ENCODE peak calls at places on chromosomes 2 and 18, in eight cellular contexts. J is CD8-positive, alpha-beta T cell; C is SK-N-SH; A is A549; R is IMR-90; H is CD4-positive, alpha-beta T cell; Q is stomach; G is PC-9. W is an unnamed sample. For H3K9me3, the result is how much of the 10 kb centered on the place peaks cover.

GRCh38 chr18:77101410-77102245 is 31.0 kb downstream of the MBP start:
- DNase-seq in J (peak), C (peak), A (peak), R (peak), H (no peak), Q (peak), G (peak), W (peak)

GRCh38 chr2:3575534-3576324 is 669 bp downstream of the RPS7 start:
- DNase-seq in J (peak), C (peak), A (no peak), R (no peak), H (peak), Q (no peak), G (no peak), W (no peak)

GRCh38 chr18:22106536-22107292 is 62.7 kb upstream of the GATA6 start:
- DNase-seq in J (no peak), C (no peak), A (no peak), R (peak), H (no peak), Q (peak), G (peak), W (no peak)

GRCh38 chr2:5549061-5549601 is 143.1 kb upstream of the SOX11 start:
- DNase-seq in J (no peak), C (no peak), A (no peak), R (peak), H (no peak), Q (no peak), G (no peak), W (peak)

GRCh38 chr2:158407031-158407430 is 49.5 kb downstream of the CCDC148 start:
- DNase-seq in J (no peak), C (no peak), A (no peak), R (no peak), H (no peak), Q (no peak), G (no peak), W (no peak)

GRCh38 chr2:217064234-217065103 is 204.6 kb upstream of the TNP1 start:
- DNase-seq in J (no peak), C (no peak), A (no peak), R (no peak), H (no peak), Q (no peak), G (no peak), W (no peak)

GRCh38 chr2:187271825-187272224 is 176.2 kb downstream of the CALCRL start:
- DNase-seq in J (no peak), C (no peak), A (no peak), R (no peak), H (no peak), Q (no peak), G (no peak), W (no peak)

GRCh38 chr2:102064679-102065674 is 73.2 kb downstream of the IL1R2 start:
- DNase-seq in J (no peak), C (peak), A (peak), R (peak), H (no peak), Q (no peak), G (no peak), W (no peak)

GRCh38 chr2:172582656-172583055 is 26.8 kb downstream of the PDK1 start:
- DNase-seq in J (no peak), C (no peak), A (no peak), R (no peak), H (no peak), Q (no peak), G (no peak), W (no peak)

GRCh38 chr2:85355073-85355410 is 473 bp downstream of the ELMOD3 start:
- DNase-seq in J (no peak), C (no peak), A (no peak), R (no peak), H (no peak), Q (no peak), G (no peak), W (no peak)

GRCh38 chr18:62585274-62586147 is 62.7 kb downstream of the ZCCHC2 start:
- DNase-seq in J (no peak), C (no peak), A (no peak), R (no peak), H (no peak), Q (no peak), G (no peak), W (no peak)

GRCh38 chr2:204191574-204191973 is 255.0 kb downstream of the ICOS start:
- DNase-seq in J (no peak), C (no peak), A (no peak), R (no peak), H (no peak), Q (no peak), G (no peak), W (no peak)

GRCh38 chr2:27582129-27582694 is 630 bp upstream of the ZNF512 start:
- DNase-seq in J (no peak), C (no peak), A (no peak), R (no peak), H (no peak), Q (no peak), G (no peak), W (no peak)

GRCh38 chr2:218631837-218632236 is 24.1 kb downstream of the PLCD4 start:
- DNase-seq in J (no peak), C (no peak), A (no peak), R (peak), H (no peak), Q (no peak), G (peak), W (no peak)

GRCh38 chr18:7122376-7122775 is 4.8 kb upstream of the LAMA1 start:
- DNase-seq in J (no peak), C (no peak), A (no peak), R (no peak), H (no peak), Q (no peak), G (no peak), W (no peak)

GRCh38 chr2:54289942-54290702 is 34.1 kb upstream of the TSPYL6 start:
- DNase-seq in J (no peak), C (no peak), A (no peak), R (no peak), H (no peak), Q (no peak), G (no peak), W (no peak)

GRCh38 chr18:66729459-66730239 is 125.8 kb upstream of the CDH19 start:
- DNase-seq in J (no peak), C (no peak), A (no peak), R (no peak), H (no peak), Q (no peak), G (no peak), W (no peak)

GRCh38 chr2:26754972-26755670 is 9.0 kb upstream of the SLC35F6 start:
- DNase-seq in J (no peak), C (peak), A (no peak), R (no peak), H (no peak), Q (no peak), G (no peak), W (no peak)

GRCh38 chr2:191748528-191749180 is 70.7 kb downstream of the NABP1 start:
- DNase-seq in J (no peak), C (no peak), A (no peak), R (peak), H (no peak), Q (no peak), G (no peak), W (no peak)

GRCh38 chr2:76415821-76416220 is 705.1 kb upstream of the GCFC2 start:
- DNase-seq in J (no peak), C (no peak), A (no peak), R (no peak), H (no peak), Q (no peak), G (no peak), W (no peak)

GRCh38 chr18:73681398-73681797 is 466.2 kb downstream of the FBXO15 start:
- DNase-seq in J (no peak), C (no peak), A (no peak), R (no peak), H (no peak), Q (no peak), G (no peak), W (no peak)

GRCh38 chr18:24600076-24600654 is 139.7 kb downstream of the HRH4 start:
- DNase-seq in J (no peak), C (peak), A (peak), R (peak), H (no peak), Q (no peak), G (no peak), W (peak)

GRCh38 chr18:49861659-49862058 is 48.3 kb upstream of the ACAA2 start:
- DNase-seq in J (no peak), C (no peak), A (no peak), R (no peak), H (no peak), Q (no peak), G (no peak), W (no peak)

GRCh38 chr2:140863713-140864112 is 1267.1 kb downstream of the LRP1B start:
- DNase-seq in J (no peak), C (peak), A (peak), R (peak), H (no peak), Q (no peak), G (no peak), W (peak)

GRCh38 chr2:11495844-11496271 is 29.9 kb upstream of the E2F6 start:
- DNase-seq in J (no peak), C (no peak), A (no peak), R (no peak), H (no peak), Q (no peak), G (no peak), W (no peak)

GRCh38 chr2:149004836-149005235 is 33.7 kb upstream of the LYPD6B start:
- DNase-seq in J (no peak), C (no peak), A (no peak), R (no peak), H (no peak), Q (no peak), G (no peak), W (no peak)

GRCh38 chr18:54766631-54767030 is 61.6 kb upstream of the RAB27B start:
- DNase-seq in J (no peak), C (no peak), A (no peak), R (no peak), H (no peak), Q (no peak), G (no peak), W (no peak)

GRCh38 chr2:178796079-178796677 is 11.0 kb downstream of the TTN start:
- DNase-seq in J (no peak), C (peak), A (peak), R (peak), H (no peak), Q (no peak), G (no peak), W (peak)

GRCh38 chr2:210203162-210203561 is 22.1 kb downstream of the ACADL start:
- DNase-seq in J (no peak), C (no peak), A (no peak), R (no peak), H (no peak), Q (no peak), G (no peak), W (no peak)

GRCh38 chr2:182907081-182907830 is 40.8 kb upstream of the FRZB start:
- DNase-seq in J (no peak), C (no peak), A (no peak), R (peak), H (no peak), Q (no peak), G (no peak), W (no peak)
- H3K27ac ChIP-seq in J (no peak), C (no peak), A (no peak), R (no peak), H (no peak), Q (no peak), G (no peak), W (no peak)

DNA sequence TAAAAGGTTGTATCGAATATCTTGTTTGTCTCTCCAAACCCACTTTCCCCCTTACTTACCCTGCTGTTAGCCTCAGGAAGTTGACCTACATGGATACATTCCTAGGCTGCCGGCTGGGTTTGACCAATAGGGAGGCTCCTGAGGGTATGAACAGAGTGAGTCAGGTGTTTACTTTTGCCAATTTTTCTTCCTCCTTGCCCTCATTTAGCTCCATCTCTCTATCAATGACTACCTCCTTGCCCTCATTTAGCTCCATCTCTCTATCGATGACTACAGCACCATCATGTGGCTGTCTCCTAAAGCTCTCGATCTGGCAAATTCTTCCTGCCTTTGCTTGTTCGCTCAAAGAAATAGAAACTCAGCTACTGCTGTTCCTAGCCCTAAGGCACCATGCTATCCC is 571.9 kb upstream of the CRIM1 start:
- DNase-seq in J (no peak), C (no peak), A (no peak), R (no peak), H (no peak), Q (no peak), G (peak), W (no peak)
- TF ChIP-seq CTCF in J (no peak), C (no peak), A (no peak), R (no peak), H (no peak), Q (no peak), G (no peak), W (no peak)

GRCh38 chr2:229027353-229028115 is 243.6 kb downstream of the PID1 start:
- DNase-seq in J (no peak), C (no peak), A (no peak), R (no peak), H (no peak), Q (no peak), G (no peak), W (no peak)

GRCh38 chr2:229033816-229034215 is 237.3 kb downstream of the PID1 start:
- DNase-seq in J (no peak), C (no peak), A (no peak), R (no peak), H (no peak), Q (no peak), G (no peak), W (no peak)

GRCh38 chr2:229032596-229033234 is 238.4 kb downstream of the PID1 start:
- DNase-seq in J (no peak), C (no peak), A (no peak), R (no peak), H (no peak), Q (no peak), G (no peak), W (no peak)
- H3K9me3 ChIP-seq in J (under half), C (under half), A (under half), R (under half), H (under half), Q (under half), G (under half), W (under half)

GRCh38 chr2:208245746-208246145 is 9.1 kb downstream of the IDH1 start:
- DNase-seq in J (no peak), C (no peak), A (no peak), R (no peak), H (no peak), Q (no peak), G (no peak), W (no peak)
- H3K27ac ChIP-seq in J (no peak), C (no peak), A (peak), R (no peak), H (no peak), Q (no peak), G (peak), W (no peak)

GRCh38 chr18:45571714-45572113 is 43.6 kb upstream of the SLC14A2 start:
- DNase-seq in J (no peak), C (no peak), A (peak), R (no peak), H (no peak), Q (no peak), G (no peak), W (no peak)
- TF ChIP-seq CTCF in J (no peak), C (peak), A (no peak), R (no peak), H (no peak), Q (no peak), G (peak), W (peak)

W was measured in AG04450.